ENCODE peak calls at places on chromosomes 6 and 20, in six cellular contexts. One of them, this sample, is unnamed.
A peak's percentile ranks its signal among the peaks of the same experiment; 100 is the strongest.

GRCh38 chr6:170117111-170117972 is 173.5 kb downstream of the DLL1 start:
- DNase-seq in transverse colon: no peak
- DNase-seq in vagina: peak; percentile 64
- DNase-seq in upper lobe of left lung: peak; percentile 19
- DNase-seq in stomach: peak; percentile 24
- DNase-seq in HCT116: no peak
- DNase-seq in this sample: peak; percentile 67

GRCh38 chr6:116492331-116493067 is 18.9 kb upstream of the CALHM5 start:
- DNase-seq in transverse colon: no peak
- DNase-seq in upper lobe of left lung: no peak
- DNase-seq in HCT116: no peak
- DNase-seq in stomach: no peak
- DNase-seq in vagina: no peak
- DNase-seq in this sample: no peak

GRCh38 chr20:40893610-40894242 is 134.9 kb upstream of the TOP1 start:
- DNase-seq in HCT116: no peak
- DNase-seq in transverse colon: no peak
- DNase-seq in upper lobe of left lung: no peak
- DNase-seq in vagina: no peak
- DNase-seq in stomach: no peak
- DNase-seq in this sample: no peak

GRCh38 chr6:100176321-100176950 is 182.4 kb upstream of the MCHR2 start:
- DNase-seq in vagina: no peak
- DNase-seq in transverse colon: no peak
- DNase-seq in upper lobe of left lung: no peak
- DNase-seq in stomach: no peak
- DNase-seq in HCT116: peak; percentile 8
- DNase-seq in this sample: no peak

GRCh38 chr20:47735412-47736400 is 49.6 kb downstream of the SULF2 start:
- DNase-seq in vagina: no peak
- DNase-seq in stomach: peak; percentile 45
- DNase-seq in upper lobe of left lung: peak; percentile 78
- DNase-seq in transverse colon: no peak
- DNase-seq in HCT116: no peak
- DNase-seq in this sample: no peak

GRCh38 chr6:45323656-45324224 is 4.4 kb upstream of the RUNX2 start:
- DNase-seq in transverse colon: no peak
- DNase-seq in HCT116: no peak
- DNase-seq in stomach: no peak
- DNase-seq in vagina: no peak
- DNase-seq in upper lobe of left lung: no peak
- DNase-seq in this sample: no peak

GRCh38 chr20:34705383-34706021 is 1.4 kb downstream of the TP53INP2 start:
- DNase-seq in vagina: no peak
- DNase-seq in stomach: peak; percentile 59
- DNase-seq in upper lobe of left lung: peak; percentile 61
- DNase-seq in transverse colon: peak; percentile 67
- DNase-seq in HCT116: no peak
- DNase-seq in this sample: no peak

GRCh38 chr6:128696651-128697391 is 176.4 kb upstream of the PTPRK start:
- DNase-seq in HCT116: peak; percentile 16
- DNase-seq in upper lobe of left lung: no peak
- DNase-seq in stomach: no peak
- DNase-seq in vagina: no peak
- DNase-seq in transverse colon: no peak
- DNase-seq in this sample: no peak

GRCh38 chr20:63183422-63184146 is 32.3 kb downstream of the YTHDF1 start:
- DNase-seq in stomach: peak; percentile 59
- DNase-seq in transverse colon: peak; percentile 27
- DNase-seq in upper lobe of left lung: peak; percentile 32
- DNase-seq in vagina: no peak
- DNase-seq in HCT116: peak; percentile 8
- DNase-seq in this sample: no peak

GRCh38 chr20:22418738-22419137 is 165.6 kb downstream of the FOXA2 start:
- DNase-seq in vagina: no peak
- DNase-seq in upper lobe of left lung: no peak
- DNase-seq in HCT116: no peak
- DNase-seq in transverse colon: no peak
- DNase-seq in stomach: no peak
- DNase-seq in this sample: no peak

GRCh38 chr6:157143885-157144795 is 179.2 kb downstream of the TMEM242 start:
- DNase-seq in transverse colon: no peak
- DNase-seq in upper lobe of left lung: no peak
- DNase-seq in vagina: no peak
- DNase-seq in stomach: no peak
- DNase-seq in HCT116: no peak
- DNase-seq in this sample: no peak

GRCh38 chr6:26576929-26577719 is 19.6 kb upstream of the ABT1 start:
- DNase-seq in HCT116: peak; percentile 84
- DNase-seq in vagina: no peak
- DNase-seq in transverse colon: no peak
- DNase-seq in stomach: no peak
- DNase-seq in upper lobe of left lung: peak; percentile 33
- DNase-seq in this sample: no peak

GRCh38 chr20:46065006-46065405 is 24.8 kb downstream of the NCOA5 start:
- DNase-seq in transverse colon: no peak
- DNase-seq in HCT116: no peak
- DNase-seq in stomach: no peak
- DNase-seq in upper lobe of left lung: no peak
- DNase-seq in vagina: no peak
- DNase-seq in this sample: no peak

GRCh38 chr20:53760025-53760441 is 166.4 kb upstream of the ZNF217 start:
- DNase-seq in vagina: no peak
- DNase-seq in stomach: no peak
- DNase-seq in transverse colon: no peak
- DNase-seq in upper lobe of left lung: no peak
- DNase-seq in HCT116: no peak
- DNase-seq in this sample: no peak

GRCh38 chr20:54630582-54630981 is 155.2 kb downstream of the DOK5 start:
- DNase-seq in upper lobe of left lung: no peak
- DNase-seq in vagina: no peak
- DNase-seq in HCT116: no peak
- DNase-seq in stomach: no peak
- DNase-seq in transverse colon: no peak
- DNase-seq in this sample: no peak

GRCh38 chr20:23459431-23460112 is 6.9 kb upstream of the CST11 start:
- DNase-seq in transverse colon: no peak
- DNase-seq in stomach: no peak
- DNase-seq in vagina: no peak
- DNase-seq in HCT116: no peak
- DNase-seq in upper lobe of left lung: no peak
- DNase-seq in this sample: no peak

GRCh38 chr6:129733290-129733689 is 23.3 kb upstream of the ARHGAP18 start:
- DNase-seq in stomach: no peak
- DNase-seq in upper lobe of left lung: no peak
- DNase-seq in HCT116: no peak
- DNase-seq in transverse colon: no peak
- DNase-seq in vagina: no peak
- DNase-seq in this sample: no peak

GRCh38 chr20:44703956-44704488 is 11.1 kb upstream of the CCN5 start:
- DNase-seq in HCT116: no peak
- DNase-seq in transverse colon: no peak
- DNase-seq in stomach: no peak
- DNase-seq in vagina: no peak
- DNase-seq in upper lobe of left lung: no peak
- DNase-seq in this sample: no peak

GRCh38 chr6:74044417-74045096 is 348.6 kb downstream of the CD109 start:
- DNase-seq in transverse colon: no peak
- DNase-seq in vagina: no peak
- DNase-seq in stomach: no peak
- DNase-seq in upper lobe of left lung: no peak
- DNase-seq in HCT116: no peak
- DNase-seq in this sample: no peak

GRCh38 chr6:97901531-97901930 is 618.5 kb upstream of the MMS22L start:
- DNase-seq in upper lobe of left lung: no peak
- DNase-seq in vagina: no peak
- DNase-seq in stomach: no peak
- DNase-seq in HCT116: no peak
- DNase-seq in transverse colon: no peak
- DNase-seq in this sample: no peak

GRCh38 chr6:39051399-39052122 is 3.0 kb downstream of the GLP1R start:
- DNase-seq in vagina: no peak
- DNase-seq in upper lobe of left lung: peak; percentile 14
- DNase-seq in transverse colon: no peak
- DNase-seq in stomach: no peak
- DNase-seq in HCT116: no peak
- DNase-seq in this sample: no peak

GRCh38 chr6:168385858-168386735 is 54.9 kb upstream of the SMOC2 start:
- DNase-seq in transverse colon: no peak
- DNase-seq in HCT116: no peak
- DNase-seq in upper lobe of left lung: no peak
- DNase-seq in stomach: peak; percentile 63
- DNase-seq in vagina: no peak
- DNase-seq in this sample: no peak

GRCh38 chr6:125790403-125791150 is at the start of gene NCOA7:
- DNase-seq in HCT116: no peak
- DNase-seq in upper lobe of left lung: peak; percentile 89
- DNase-seq in vagina: no peak
- DNase-seq in stomach: peak; percentile 75
- DNase-seq in transverse colon: peak; percentile 82
- DNase-seq in this sample: peak; percentile 88
- TF ChIP-seq POLR2A in HCT116: peak; percentile 52
- TF ChIP-seq POLR2A in upper lobe of left lung: peak; percentile 94
- TF ChIP-seq POLR2A in vagina: peak; percentile 52
- TF ChIP-seq POLR2A in stomach: no peak
- TF ChIP-seq POLR2A in transverse colon: peak; percentile 86
- TF ChIP-seq POLR2A in this sample: peak; percentile 82

GRCh38 chr20:57829805-57830514 is 120.1 kb upstream of the PMEPA1 start:
- DNase-seq in vagina: no peak
- DNase-seq in transverse colon: no peak
- DNase-seq in stomach: no peak
- DNase-seq in upper lobe of left lung: no peak
- DNase-seq in HCT116: no peak
- DNase-seq in this sample: peak; percentile 40
- TF ChIP-seq POLR2AphosphoS5 in vagina: no peak
- TF ChIP-seq POLR2AphosphoS5 in transverse colon: no peak
- TF ChIP-seq POLR2AphosphoS5 in stomach: no peak
- TF ChIP-seq POLR2AphosphoS5 in upper lobe of left lung: no peak
- TF ChIP-seq POLR2AphosphoS5 in HCT116: no peak
- TF ChIP-seq POLR2AphosphoS5 in this sample: no peak

GRCh38 chr6:151524059-151524458 is 30.2 kb downstream of the CCDC170 start:
- DNase-seq in stomach: no peak
- DNase-seq in transverse colon: no peak
- DNase-seq in HCT116: no peak
- DNase-seq in upper lobe of left lung: no peak
- DNase-seq in vagina: no peak
- DNase-seq in this sample: no peak

DNA sequence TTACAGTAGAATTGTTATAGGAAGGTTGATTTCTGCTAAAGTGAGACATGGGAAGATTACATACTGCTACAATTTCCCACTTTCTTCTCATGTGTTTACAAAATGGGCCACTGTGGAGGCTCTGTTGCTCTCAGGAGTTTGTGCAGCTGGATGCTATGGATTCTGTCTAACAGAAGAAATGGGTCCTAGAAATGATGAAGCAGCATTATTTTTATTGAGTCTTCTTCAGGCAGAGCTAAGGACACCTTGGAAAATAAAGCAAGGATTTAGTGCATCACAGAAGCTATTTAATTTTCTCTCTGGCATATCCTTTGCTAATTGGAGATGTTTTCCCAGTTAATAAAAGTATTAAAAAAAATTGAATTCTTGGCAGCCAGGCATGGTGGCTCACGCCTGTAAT is 29.2 kb downstream of the CCDC170 start:
- DNase-seq in HCT116: no peak
- DNase-seq in transverse colon: no peak
- DNase-seq in upper lobe of left lung: no peak
- DNase-seq in vagina: no peak
- DNase-seq in stomach: no peak
- DNase-seq in this sample: no peak
- H3K9me3 ChIP-seq in HCT116: no peaks in the 10 kb centered on the region
- H3K9me3 ChIP-seq in transverse colon: peaks cover 5% of the 10 kb centered on the region
- H3K9me3 ChIP-seq in upper lobe of left lung: no peaks in the 10 kb centered on the region
- H3K9me3 ChIP-seq in vagina: peaks cover 4% of the 10 kb centered on the region
- H3K9me3 ChIP-seq in stomach: peaks cover 58% of the 10 kb centered on the region
- H3K9me3 ChIP-seq in this sample: peaks cover 5% of the 10 kb centered on the region

GRCh38 chr6:64874776-64875175 is 832.2 kb downstream of the EYS start:
- DNase-seq in vagina: no peak
- DNase-seq in HCT116: no peak
- DNase-seq in transverse colon: no peak
- DNase-seq in stomach: no peak
- DNase-seq in upper lobe of left lung: no peak
- DNase-seq in this sample: no peak
- TF ChIP-seq POLR2A in vagina: no peak
- TF ChIP-seq POLR2A in HCT116: no peak
- TF ChIP-seq POLR2A in transverse colon: no peak
- TF ChIP-seq POLR2A in stomach: no peak
- TF ChIP-seq POLR2A in upper lobe of left lung: no peak
- TF ChIP-seq POLR2A in this sample: no peak

GRCh38 chr6:113432729-113433505 is 424.2 kb upstream of the MARCKS start:
- DNase-seq in upper lobe of left lung: no peak
- DNase-seq in HCT116: no peak
- DNase-seq in vagina: no peak
- DNase-seq in transverse colon: no peak
- DNase-seq in stomach: no peak
- DNase-seq in this sample: no peak
- TF ChIP-seq POLR2AphosphoS5 in upper lobe of left lung: no peak
- TF ChIP-seq POLR2AphosphoS5 in HCT116: no peak
- TF ChIP-seq POLR2AphosphoS5 in vagina: no peak
- TF ChIP-seq POLR2AphosphoS5 in transverse colon: no peak
- TF ChIP-seq POLR2AphosphoS5 in stomach: no peak
- TF ChIP-seq POLR2AphosphoS5 in this sample: no peak

GRCh38 chr20:59652381-59652780 is 48.0 kb downstream of the PHACTR3 start:
- DNase-seq in upper lobe of left lung: no peak
- DNase-seq in transverse colon: no peak
- DNase-seq in vagina: no peak
- DNase-seq in HCT116: no peak
- DNase-seq in stomach: no peak
- DNase-seq in this sample: no peak
- H3K9me3 ChIP-seq in upper lobe of left lung: peaks cover 14% of the 10 kb centered on the region
- H3K9me3 ChIP-seq in transverse colon: peaks cover under 1% of the 10 kb centered on the region
- H3K9me3 ChIP-seq in vagina: peaks cover 2% of the 10 kb centered on the region
- H3K9me3 ChIP-seq in HCT116: no peaks in the 10 kb centered on the region
- H3K9me3 ChIP-seq in stomach: peaks cover 18% of the 10 kb centered on the region
- H3K9me3 ChIP-seq in this sample: peaks cover 13% of the 10 kb centered on the region

This sample was measured in suprapubic skin.